ENCODE peak calls at places on chromosomes 4 and X, in five cellular contexts. T is sigmoid colon; P is cardiac muscle cell; V is CD8-positive, alpha-beta T cell; W is A549. S is an unnamed sample.

GRCh38 chr4:7124643-7125442 is 57.0 kb upstream of the GRPEL1 start:
- DNase-seq in T (peak; percentile 87), P (peak; percentile 91), V (no peak), W (no peak), S (no peak)

GRCh38 chr4:3637326-3638016 is 105.2 kb upstream of the LRPAP1 start:
- DNase-seq in T (no peak), P (no peak), V (no peak), W (no peak), S (no peak)

GRCh38 chr4:181646864-181647263 is 596.3 kb upstream of the TENM3 start:
- DNase-seq in T (no peak), P (peak; percentile 51), V (no peak), W (no peak), S (no peak)

GRCh38 chr4:76420901-76421581 is at the start of gene CCDC158:
- DNase-seq in T (no peak), P (peak; percentile 49), V (no peak), W (peak; percentile 20), S (no peak)

GRCh38 chr4:138677651-138678202 is 337.9 kb upstream of the NOCT start:
- DNase-seq in T (no peak), P (no peak), V (no peak), W (no peak), S (no peak)

GRCh38 chr4:108743021-108743420 is 19.8 kb downstream of the ETNPPL start:
- DNase-seq in T (no peak), P (no peak), V (no peak), W (no peak), S (no peak)

GRCh38 chr4:76011700-76012387 is 4.5 kb upstream of the CXCL9 start:
- DNase-seq in T (no peak), P (peak; percentile 77), V (no peak), W (no peak), S (no peak)

GRCh38 chr4:8185930-8186329 is 13.2 kb upstream of the SH3TC1 start:
- DNase-seq in T (no peak), P (no peak), V (no peak), W (no peak), S (no peak)

GRCh38 chrX:82058728-82059127 is 856.8 kb downstream of the SH3BGRL start:
- DNase-seq in T (no peak), P (no peak), V (no peak), W (no peak), S (no peak)

GRCh38 chr4:48891028-48891619 is 15.4 kb downstream of the OCIAD2 start:
- DNase-seq in T (no peak), P (no peak), V (no peak), W (no peak), S (no peak)

GRCh38 chr4:71184195-71184781 is 154.5 kb upstream of the SLC4A4 start:
- DNase-seq in T (no peak), P (peak; percentile 70), V (peak; percentile 56), W (peak; percentile 35), S (no peak)

GRCh38 chrX:49230500-49231232 is 2.5 kb downstream of the CACNA1F start:
- DNase-seq in T (peak; percentile 76), P (no peak), V (peak; percentile 68), W (no peak), S (no peak)

GRCh38 chrX:145190801-145191389 is 56.4 kb upstream of the SPANXN1 start:
- DNase-seq in T (no peak), P (peak; percentile 0), V (no peak), W (no peak), S (no peak)

GRCh38 chr4:152206185-152206584 is 329.7 kb downstream of the FBXW7 start:
- DNase-seq in T (no peak), P (peak; percentile 14), V (no peak), W (no peak), S (no peak)

GRCh38 chr4:115274545-115274944 is 161.1 kb upstream of the NDST4 start:
- DNase-seq in T (no peak), P (no peak), V (no peak), W (no peak), S (no peak)

GRCh38 chrX:72716766-72717165 is 2.7 kb upstream of the PHKA1 start:
- DNase-seq in T (no peak), P (no peak), V (no peak), W (no peak), S (no peak)

GRCh38 chr4:184287697-184288255 is 70.1 kb upstream of the ENPP6 start:
- DNase-seq in T (no peak), P (peak; percentile 79), V (peak; percentile 47), W (no peak), S (no peak)

GRCh38 chrX:99383786-99384185 is 1026.3 kb downstream of the PCDH19 start:
- DNase-seq in T (no peak), P (no peak), V (no peak), W (no peak), S (no peak)

GRCh38 chr4:27764526-27764837 is 903.8 kb downstream of the STIM2 start:
- DNase-seq in T (no peak), P (no peak), V (no peak), W (no peak), S (no peak)

GRCh38 chr4:2250003-2250763 is 8.3 kb upstream of the HAUS3 start:
- DNase-seq in T (no peak), P (no peak), V (peak; percentile 47), W (no peak), S (no peak)

GRCh38 chr4:66613591-66613990 is 931.7 kb downstream of the CENPC start:
- DNase-seq in T (no peak), P (no peak), V (no peak), W (no peak), S (no peak)

GRCh38 chrX:66074920-66075879 is 35.3 kb upstream of the VSIG4 start:
- DNase-seq in T (peak; percentile 77), P (peak; percentile 0), V (peak; percentile 64), W (no peak), S (no peak)

GRCh38 chrX:16876696-16877095 is 6.5 kb upstream of the RBBP7 start:
- DNase-seq in T (no peak), P (no peak), V (no peak), W (no peak), S (no peak)

GRCh38 chrX:37912797-37913196 is 65.4 kb upstream of the DYNLT3 start:
- DNase-seq in T (no peak), P (no peak), V (no peak), W (no peak), S (no peak)

GRCh38 chr4:52248836-52249235 is 197.7 kb downstream of the SPATA18 start:
- DNase-seq in T (no peak), P (no peak), V (no peak), W (no peak), S (no peak)

GRCh38 chr4:99848576-99848975 is 31.9 kb downstream of the DAPP1 start:
- DNase-seq in T (no peak), P (no peak), V (no peak), W (no peak), S (no peak)
- H3K4me1 ChIP-seq in T (peaks cover 5% of the 10 kb centered on the region), P (peaks cover 2% of the 10 kb centered on the region), V (peaks cover 25% of the 10 kb centered on the region), W (no peaks in the 10 kb centered on the region), S (no peaks in the 10 kb centered on the region)

DNA sequence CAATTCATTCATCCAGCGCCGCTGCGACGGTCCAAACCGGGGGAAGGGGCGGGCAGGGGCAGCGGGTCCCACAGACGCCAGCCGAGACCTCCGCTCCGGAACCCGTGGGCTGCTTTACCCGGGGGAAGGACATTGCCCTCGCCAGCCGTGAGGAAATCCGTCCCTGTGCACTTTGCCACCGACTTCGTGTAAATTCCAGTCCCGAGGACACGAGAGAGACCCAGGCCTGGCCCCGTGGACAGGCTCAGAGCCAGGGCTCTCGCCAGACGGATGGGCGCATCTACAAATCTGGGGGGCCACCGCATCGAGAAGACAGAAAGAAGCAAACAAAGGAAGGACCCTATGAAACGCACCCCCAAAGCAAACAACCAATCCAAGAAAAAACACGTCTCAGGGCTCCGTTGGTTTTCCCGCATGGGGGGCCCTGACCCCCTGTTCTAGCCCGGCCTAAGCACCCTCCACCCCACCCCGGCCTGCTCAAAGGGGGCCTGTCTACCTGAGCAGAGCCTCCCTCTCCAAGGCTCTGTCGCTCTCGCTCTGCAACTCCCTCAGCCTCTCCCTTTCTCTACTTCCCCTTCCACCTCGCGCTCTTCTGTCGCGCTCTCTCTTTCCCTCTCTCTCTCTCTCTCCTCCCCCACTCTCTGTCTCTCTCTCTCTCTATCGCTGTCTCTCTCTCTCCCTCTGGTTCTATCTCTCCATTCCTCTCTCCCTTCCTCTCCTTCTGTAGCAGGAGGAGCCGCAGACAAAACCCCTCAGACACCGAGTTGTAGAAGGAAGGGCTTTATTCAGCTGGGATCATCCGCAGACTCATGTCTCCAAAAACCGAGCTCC is 11.3 kb downstream of the FRG2 start:
- DNase-seq in T (no peak), P (no peak), V (peak; percentile 47), W (no peak), S (no peak)
- H3K9me3 ChIP-seq in T (no peaks in the 10 kb centered on the region), P (no peaks in the 10 kb centered on the region), V (no peaks in the 10 kb centered on the region), W (no peaks in the 10 kb centered on the region), S (peaks cover 4% of the 10 kb centered on the region)

GRCh38 chrX:154804957-154805695 is at the start of gene MPP1:
- DNase-seq in T (peak; percentile 87), P (peak; percentile 85), V (peak; percentile 82), W (peak; percentile 68), S (no peak)
- H3K27ac ChIP-seq in T (peak within 1 kb of the TSS; percentile 82), P (peak within 1 kb of the TSS; percentile 73), V (no peak within 1 kb of the TSS), W (peak within 1 kb of the TSS; percentile 66), S (no peak within 1 kb of the TSS)

GRCh38 chr4:38129452-38129830 is 169.2 kb downstream of the PTTG2 start:
- DNase-seq in T (no peak), P (no peak), V (no peak), W (no peak), S (no peak)
- H3K4me1 ChIP-seq in T (peaks cover 53% of the 10 kb centered on the region), P (peaks cover 16% of the 10 kb centered on the region), V (peaks cover 53% of the 10 kb centered on the region), W (peaks cover 15% of the 10 kb centered on the region), S (peaks cover 6% of the 10 kb centered on the region)

GRCh38 chrX:63013549-63013948 is 337.6 kb downstream of the SPIN4 start:
- DNase-seq in T (no peak), P (no peak), V (no peak), W (no peak), S (no peak)
- H3K9me3 ChIP-seq in T (no peaks in the 10 kb centered on the region), P (no peaks in the 10 kb centered on the region), V (no peaks in the 10 kb centered on the region), W (no peaks in the 10 kb centered on the region), S (no peaks in the 10 kb centered on the region)